ENCODE peak calls at places on chromosome 2, in nine cellular contexts. J, P, Q, I, G, F, Z, M and S are unnamed samples.

GRCh38 chr2:4391013-4391412 is 687.6 kb downstream of the DCDC2C start:
- DNase-seq in P (no peak), M (no peak), G (no peak), F (no peak), Q (no peak), Z (no peak), J (no peak), I (no peak), S (no peak)

GRCh38 chr2:96977631-96978195 is 8.7 kb downstream of the FAM178B start:
- DNase-seq in G (no peak), F (peak; percentile 40), Z (no peak), J (no peak), I (no peak), Q (no peak), M (no peak), P (no peak), S (peak; percentile 15)

GRCh38 chr2:5442736-5443135 is 249.4 kb upstream of the SOX11 start:
- DNase-seq in Z (no peak), I (no peak), G (no peak), P (no peak), M (no peak), J (no peak), Q (no peak), F (no peak), S (no peak)

GRCh38 chr2:207879536-207879935 is 109.8 kb upstream of the FZD5 start:
- DNase-seq in G (no peak), F (no peak), P (no peak), Q (no peak), J (no peak), I (no peak), Z (no peak), M (no peak), S (no peak)

GRCh38 chr2:187037310-187037709 is 188.3 kb upstream of the ZSWIM2 start:
- DNase-seq in Z (no peak), Q (no peak), G (no peak), I (no peak), P (no peak), J (no peak), F (no peak), M (no peak), S (no peak)

GRCh38 chr2:55595536-55595935 is 21.9 kb downstream of the PPP4R3B start:
- DNase-seq in I (no peak), F (no peak), M (no peak), Q (no peak), J (no peak), Z (no peak), P (no peak), G (no peak), S (no peak)

GRCh38 chr2:142217804-142218203 is 87.0 kb upstream of the LRP1B start:
- DNase-seq in M (no peak), F (no peak), Q (no peak), Z (no peak), G (no peak), J (no peak), I (no peak), P (no peak), S (no peak)

GRCh38 chr2:134314202-134314601 is 60.3 kb downstream of the MGAT5 start:
- DNase-seq in Z (no peak), F (no peak), P (no peak), Q (no peak), G (no peak), I (no peak), J (no peak), M (no peak), S (no peak)

GRCh38 chr2:177772529-177772928 is 300.0 kb downstream of the PDE11A start:
- DNase-seq in I (no peak), P (no peak), M (no peak), J (no peak), Q (no peak), F (no peak), G (no peak), Z (no peak), S (no peak)

GRCh38 chr2:174681099-174681982 is 82.9 kb downstream of the CHRNA1 start:
- DNase-seq in F (no peak), J (no peak), M (no peak), Q (no peak), I (no peak), Z (no peak), P (no peak), G (no peak), S (no peak)

GRCh38 chr2:64869126-64869525 is 120.1 kb upstream of the SLC1A4 start:
- DNase-seq in G (no peak), J (no peak), F (no peak), P (no peak), I (no peak), M (no peak), Q (no peak), Z (no peak), S (no peak)

GRCh38 chr2:159926695-159927094 is 128.7 kb upstream of the CD302 start:
- DNase-seq in Q (no peak), Z (no peak), P (no peak), G (no peak), J (no peak), F (no peak), M (no peak), I (no peak), S (no peak)

GRCh38 chr2:226725096-226725495 is 74.5 kb downstream of the IRS1 start:
- DNase-seq in J (no peak), I (no peak), M (no peak), G (no peak), Q (no peak), Z (no peak), F (no peak), P (no peak), S (no peak)